ENCODE peak calls at places on chromosomes 1 and 21, in ten cellular contexts. One of them, this sample, is unnamed.

GRCh38 chr1:108896160-108897150 is 19.7 kb downstream of the GPSM2 start:
- DNase-seq in stimulated activated CD4-positive, alpha-beta T cell treated with anti-CD3 and anti-CD28 coated beads, Interleukin-2, amount 100 ng/mL, for 48 hours: no peak
- DNase-seq in NCI-H2029: no peak
- DNase-seq in NCI-H345: no peak
- DNase-seq in HTR-8/SVneo: no peak
- DNase-seq in DMS 273 treated with DMSO at 0.1 percent for 48 hours: no peak
- DNase-seq in stimulated activated naive B cell treated with anti-CD40 and anti-IgM and Interleukin-4, amounts not matched to agents 10 μg/mL and 1 μg/mL and 100 μg/mL, for 72 hours: no peak
- DNase-seq in colonic mucosa: no peak
- DNase-seq in activated CD8-positive, alpha-beta T cell treated with anti-CD3 and anti-CD28 coated beads for 36 hours: no peak
- DNase-seq in islet precursor cell: no peak
- DNase-seq in this sample: no peak

GRCh38 chr1:6581561-6582305 is 1.9 kb downstream of the ZBTB48 start:
- DNase-seq in activated CD8-positive, alpha-beta T cell treated with anti-CD3 and anti-CD28 coated beads for 36 hours: no peak
- DNase-seq in DMS 273 treated with DMSO at 0.1 percent for 48 hours: no peak
- DNase-seq in colonic mucosa: peak; percentile 45
- DNase-seq in stimulated activated CD4-positive, alpha-beta T cell treated with anti-CD3 and anti-CD28 coated beads, Interleukin-2, amount 100 ng/mL, for 48 hours: no peak
- DNase-seq in islet precursor cell: no peak
- DNase-seq in HTR-8/SVneo: no peak
- DNase-seq in NCI-H2029: no peak
- DNase-seq in stimulated activated naive B cell treated with anti-CD40 and anti-IgM and Interleukin-4, amounts not matched to agents 10 μg/mL and 1 μg/mL and 100 μg/mL, for 72 hours: no peak
- DNase-seq in NCI-H345: no peak
- DNase-seq in this sample: no peak

GRCh38 chr1:1196431-1197187 is 9.8 kb downstream of the TNFRSF18 start:
- DNase-seq in HTR-8/SVneo: no peak
- DNase-seq in colonic mucosa: no peak
- DNase-seq in NCI-H345: no peak
- DNase-seq in DMS 273 treated with DMSO at 0.1 percent for 48 hours: no peak
- DNase-seq in islet precursor cell: no peak
- DNase-seq in activated CD8-positive, alpha-beta T cell treated with anti-CD3 and anti-CD28 coated beads for 36 hours: no peak
- DNase-seq in stimulated activated naive B cell treated with anti-CD40 and anti-IgM and Interleukin-4, amounts not matched to agents 10 μg/mL and 1 μg/mL and 100 μg/mL, for 72 hours: no peak
- DNase-seq in NCI-H2029: no peak
- DNase-seq in stimulated activated CD4-positive, alpha-beta T cell treated with anti-CD3 and anti-CD28 coated beads, Interleukin-2, amount 100 ng/mL, for 48 hours: no peak
- DNase-seq in this sample: no peak

GRCh38 chr1:166164995-166165660 is 1.7 kb downstream of the FAM78B start:
- DNase-seq in activated CD8-positive, alpha-beta T cell treated with anti-CD3 and anti-CD28 coated beads for 36 hours: peak; percentile 14
- DNase-seq in stimulated activated naive B cell treated with anti-CD40 and anti-IgM and Interleukin-4, amounts not matched to agents 10 μg/mL and 1 μg/mL and 100 μg/mL, for 72 hours: no peak
- DNase-seq in HTR-8/SVneo: no peak
- DNase-seq in islet precursor cell: peak; percentile 86
- DNase-seq in DMS 273 treated with DMSO at 0.1 percent for 48 hours: peak; percentile 49
- DNase-seq in colonic mucosa: peak; percentile 34
- DNase-seq in NCI-H345: no peak
- DNase-seq in stimulated activated CD4-positive, alpha-beta T cell treated with anti-CD3 and anti-CD28 coated beads, Interleukin-2, amount 100 ng/mL, for 48 hours: peak; percentile 15
- DNase-seq in NCI-H2029: no peak
- DNase-seq in this sample: peak; percentile 88

GRCh38 chr21:39156024-39156423 is 27.2 kb downstream of the PSMG1 start:
- DNase-seq in NCI-H345: no peak
- DNase-seq in DMS 273 treated with DMSO at 0.1 percent for 48 hours: no peak
- DNase-seq in colonic mucosa: no peak
- DNase-seq in activated CD8-positive, alpha-beta T cell treated with anti-CD3 and anti-CD28 coated beads for 36 hours: no peak
- DNase-seq in stimulated activated CD4-positive, alpha-beta T cell treated with anti-CD3 and anti-CD28 coated beads, Interleukin-2, amount 100 ng/mL, for 48 hours: no peak
- DNase-seq in HTR-8/SVneo: no peak
- DNase-seq in islet precursor cell: no peak
- DNase-seq in stimulated activated naive B cell treated with anti-CD40 and anti-IgM and Interleukin-4, amounts not matched to agents 10 μg/mL and 1 μg/mL and 100 μg/mL, for 72 hours: no peak
- DNase-seq in NCI-H2029: no peak
- DNase-seq in this sample: no peak

GRCh38 chr1:7048395-7048794 is 263.1 kb downstream of the CAMTA1 start:
- DNase-seq in HTR-8/SVneo: no peak
- DNase-seq in colonic mucosa: no peak
- DNase-seq in NCI-H2029: no peak
- DNase-seq in stimulated activated CD4-positive, alpha-beta T cell treated with anti-CD3 and anti-CD28 coated beads, Interleukin-2, amount 100 ng/mL, for 48 hours: no peak
- DNase-seq in islet precursor cell: peak; percentile 41
- DNase-seq in activated CD8-positive, alpha-beta T cell treated with anti-CD3 and anti-CD28 coated beads for 36 hours: no peak
- DNase-seq in stimulated activated naive B cell treated with anti-CD40 and anti-IgM and Interleukin-4, amounts not matched to agents 10 μg/mL and 1 μg/mL and 100 μg/mL, for 72 hours: no peak
- DNase-seq in NCI-H345: no peak
- DNase-seq in DMS 273 treated with DMSO at 0.1 percent for 48 hours: no peak
- DNase-seq in this sample: no peak

GRCh38 chr1:151980287-151981177 is 13.1 kb downstream of the S100A10 start:
- DNase-seq in colonic mucosa: peak; percentile 62
- DNase-seq in NCI-H2029: no peak
- DNase-seq in stimulated activated naive B cell treated with anti-CD40 and anti-IgM and Interleukin-4, amounts not matched to agents 10 μg/mL and 1 μg/mL and 100 μg/mL, for 72 hours: no peak
- DNase-seq in HTR-8/SVneo: no peak
- DNase-seq in islet precursor cell: no peak
- DNase-seq in NCI-H345: no peak
- DNase-seq in stimulated activated CD4-positive, alpha-beta T cell treated with anti-CD3 and anti-CD28 coated beads, Interleukin-2, amount 100 ng/mL, for 48 hours: no peak
- DNase-seq in activated CD8-positive, alpha-beta T cell treated with anti-CD3 and anti-CD28 coated beads for 36 hours: no peak
- DNase-seq in DMS 273 treated with DMSO at 0.1 percent for 48 hours: no peak
- DNase-seq in this sample: no peak

GRCh38 chr1:117976381-117976780 is 46.8 kb downstream of the WDR3 start:
- DNase-seq in colonic mucosa: no peak
- DNase-seq in NCI-H2029: no peak
- DNase-seq in HTR-8/SVneo: no peak
- DNase-seq in activated CD8-positive, alpha-beta T cell treated with anti-CD3 and anti-CD28 coated beads for 36 hours: no peak
- DNase-seq in islet precursor cell: no peak
- DNase-seq in stimulated activated CD4-positive, alpha-beta T cell treated with anti-CD3 and anti-CD28 coated beads, Interleukin-2, amount 100 ng/mL, for 48 hours: no peak
- DNase-seq in NCI-H345: no peak
- DNase-seq in DMS 273 treated with DMSO at 0.1 percent for 48 hours: no peak
- DNase-seq in stimulated activated naive B cell treated with anti-CD40 and anti-IgM and Interleukin-4, amounts not matched to agents 10 μg/mL and 1 μg/mL and 100 μg/mL, for 72 hours: no peak
- DNase-seq in this sample: no peak

GRCh38 chr1:121459235-121459634 is 274.5 kb downstream of the SRGAP2C start:
- DNase-seq in DMS 273 treated with DMSO at 0.1 percent for 48 hours: no peak
- DNase-seq in islet precursor cell: no peak
- DNase-seq in NCI-H345: no peak
- DNase-seq in stimulated activated CD4-positive, alpha-beta T cell treated with anti-CD3 and anti-CD28 coated beads, Interleukin-2, amount 100 ng/mL, for 48 hours: no peak
- DNase-seq in NCI-H2029: no peak
- DNase-seq in activated CD8-positive, alpha-beta T cell treated with anti-CD3 and anti-CD28 coated beads for 36 hours: no peak
- DNase-seq in colonic mucosa: no peak
- DNase-seq in HTR-8/SVneo: no peak
- DNase-seq in stimulated activated naive B cell treated with anti-CD40 and anti-IgM and Interleukin-4, amounts not matched to agents 10 μg/mL and 1 μg/mL and 100 μg/mL, for 72 hours: no peak
- DNase-seq in this sample: no peak

GRCh38 chr1:211305044-211305443 is 21.6 kb upstream of the TRAF5 start:
- DNase-seq in islet precursor cell: no peak
- DNase-seq in stimulated activated CD4-positive, alpha-beta T cell treated with anti-CD3 and anti-CD28 coated beads, Interleukin-2, amount 100 ng/mL, for 48 hours: no peak
- DNase-seq in HTR-8/SVneo: no peak
- DNase-seq in DMS 273 treated with DMSO at 0.1 percent for 48 hours: no peak
- DNase-seq in colonic mucosa: no peak
- DNase-seq in NCI-H2029: no peak
- DNase-seq in activated CD8-positive, alpha-beta T cell treated with anti-CD3 and anti-CD28 coated beads for 36 hours: peak; percentile 78
- DNase-seq in stimulated activated naive B cell treated with anti-CD40 and anti-IgM and Interleukin-4, amounts not matched to agents 10 μg/mL and 1 μg/mL and 100 μg/mL, for 72 hours: no peak
- DNase-seq in NCI-H345: no peak
- DNase-seq in this sample: no peak

GRCh38 chr1:223810586-223810985 is 35.2 kb downstream of the TP53BP2 start:
- DNase-seq in DMS 273 treated with DMSO at 0.1 percent for 48 hours: no peak
- DNase-seq in NCI-H345: no peak
- DNase-seq in stimulated activated CD4-positive, alpha-beta T cell treated with anti-CD3 and anti-CD28 coated beads, Interleukin-2, amount 100 ng/mL, for 48 hours: no peak
- DNase-seq in HTR-8/SVneo: no peak
- DNase-seq in activated CD8-positive, alpha-beta T cell treated with anti-CD3 and anti-CD28 coated beads for 36 hours: no peak
- DNase-seq in colonic mucosa: no peak
- DNase-seq in stimulated activated naive B cell treated with anti-CD40 and anti-IgM and Interleukin-4, amounts not matched to agents 10 μg/mL and 1 μg/mL and 100 μg/mL, for 72 hours: no peak
- DNase-seq in NCI-H2029: no peak
- DNase-seq in islet precursor cell: no peak
- DNase-seq in this sample: no peak

GRCh38 chr1:89351622-89352311 is 12.1 kb upstream of the GBP6 start:
- DNase-seq in activated CD8-positive, alpha-beta T cell treated with anti-CD3 and anti-CD28 coated beads for 36 hours: no peak
- DNase-seq in HTR-8/SVneo: no peak
- DNase-seq in NCI-H345: no peak
- DNase-seq in stimulated activated naive B cell treated with anti-CD40 and anti-IgM and Interleukin-4, amounts not matched to agents 10 μg/mL and 1 μg/mL and 100 μg/mL, for 72 hours: no peak
- DNase-seq in islet precursor cell: no peak
- DNase-seq in colonic mucosa: no peak
- DNase-seq in stimulated activated CD4-positive, alpha-beta T cell treated with anti-CD3 and anti-CD28 coated beads, Interleukin-2, amount 100 ng/mL, for 48 hours: no peak
- DNase-seq in NCI-H2029: peak; percentile 61
- DNase-seq in DMS 273 treated with DMSO at 0.1 percent for 48 hours: no peak
- DNase-seq in this sample: no peak

GRCh38 chr1:46448109-46448911 is 41.3 kb upstream of the DMBX1 start:
- DNase-seq in stimulated activated naive B cell treated with anti-CD40 and anti-IgM and Interleukin-4, amounts not matched to agents 10 μg/mL and 1 μg/mL and 100 μg/mL, for 72 hours: no peak
- DNase-seq in colonic mucosa: no peak
- DNase-seq in islet precursor cell: no peak
- DNase-seq in NCI-H345: no peak
- DNase-seq in HTR-8/SVneo: no peak
- DNase-seq in activated CD8-positive, alpha-beta T cell treated with anti-CD3 and anti-CD28 coated beads for 36 hours: no peak
- DNase-seq in DMS 273 treated with DMSO at 0.1 percent for 48 hours: no peak
- DNase-seq in stimulated activated CD4-positive, alpha-beta T cell treated with anti-CD3 and anti-CD28 coated beads, Interleukin-2, amount 100 ng/mL, for 48 hours: no peak
- DNase-seq in NCI-H2029: no peak
- DNase-seq in this sample: no peak